ENCODE peak calls at places on chromosomes 7 and 10, in ten cellular contexts. G is choroid plexus epithelial cell; M is Panc1; Z is fibroblast of mammary gland; C is upper lobe of right lung; B is CD8-positive, alpha-beta T cell; X is cardiac fibroblast; R is fibroblast of the aortic adventitia; K is brain microvascular endothelial cell; V is heart right ventricle. A is an unnamed sample.

GRCh38 chr10:69692891-69693290 is 62.8 kb downstream of the FAM241B start:
- DNase-seq in M (no peak), C (no peak), G (no peak), B (no peak), R (no peak), K (no peak), X (no peak), V (no peak), Z (no peak), A (no peak)

GRCh38 chr7:6171532-6172330 is 100.7 kb downstream of the CYTH3 start:
- DNase-seq in V (peak), K (no peak), R (no peak), B (no peak), Z (no peak), X (no peak), M (no peak), G (no peak), C (no peak), A (no peak)

GRCh38 chr10:60394444-60394843 is 4.8 kb upstream of the ANK3 start:
- DNase-seq in X (no peak), V (no peak), K (no peak), C (no peak), Z (no peak), R (no peak), G (no peak), M (no peak), B (no peak), A (no peak)

GRCh38 chr10:95312986-95313495 is 22.2 kb upstream of the PDLIM1 start:
- DNase-seq in V (no peak), K (no peak), M (no peak), Z (no peak), C (no peak), B (no peak), G (no peak), X (no peak), R (no peak), A (no peak)

GRCh38 chr10:65570143-65571010 is 1355.5 kb upstream of the LRRTM3 start:
- DNase-seq in M (no peak), V (peak), Z (peak), G (peak), B (no peak), C (peak), K (peak), X (peak), R (peak), A (peak)

GRCh38 chr7:106947244-106947728 is 82.2 kb downstream of the PIK3CG start:
- DNase-seq in G (peak), R (peak), V (peak), X (peak), C (no peak), K (peak), B (peak), M (peak), Z (peak), A (peak)

GRCh38 chr7:10225265-10225664 is 748.4 kb upstream of the PHF14 start:
- DNase-seq in X (peak), M (no peak), B (no peak), G (no peak), R (no peak), C (no peak), K (no peak), Z (no peak), V (no peak), A (no peak)

GRCh38 chr7:125573131-125573530 is 643.5 kb upstream of the POT1 start:
- DNase-seq in B (no peak), K (no peak), Z (no peak), X (no peak), R (no peak), V (no peak), G (no peak), C (no peak), M (no peak), A (no peak)

GRCh38 chr10:11414314-11415038 is 197.0 kb downstream of the USP6NL start:
- DNase-seq in C (no peak), B (no peak), X (no peak), K (no peak), V (no peak), G (no peak), Z (no peak), M (no peak), R (no peak), A (no peak)

GRCh38 chr7:140924821-140925421 is at the start of gene BRAF:
- DNase-seq in K (peak), X (peak), G (peak), Z (peak), B (peak), R (peak), C (peak), M (peak), V (peak), A (peak)

GRCh38 chr7:140923358-140924006 is 1.2 kb downstream of the BRAF start:
- DNase-seq in G (peak), V (peak), K (peak), M (no peak), B (no peak), Z (peak), X (peak), R (peak), C (no peak), A (no peak)

GRCh38 chr7:140924019-140924820 is 509 bp downstream of the BRAF start:
- DNase-seq in B (peak), R (peak), C (peak), Z (peak), M (no peak), K (peak), X (peak), V (peak), G (peak), A (no peak)

GRCh38 chr7:140920745-140921144 is 4.0 kb downstream of the BRAF start:
- DNase-seq in X (no peak), R (no peak), G (no peak), M (no peak), K (no peak), C (no peak), Z (no peak), V (no peak), B (no peak), A (no peak)

GRCh38 chr7:140922741-140923345 is 1.9 kb downstream of the BRAF start:
- DNase-seq in R (no peak), G (no peak), C (no peak), V (no peak), Z (no peak), M (no peak), B (no peak), K (no peak), X (no peak), A (no peak)
- H3K4me3 ChIP-seq in R (peak), G (no peak), C (peak), V (no peak), Z (peak), M (no peak), B (no peak), K (no peak), X (peak), A (no peak)

DNA sequence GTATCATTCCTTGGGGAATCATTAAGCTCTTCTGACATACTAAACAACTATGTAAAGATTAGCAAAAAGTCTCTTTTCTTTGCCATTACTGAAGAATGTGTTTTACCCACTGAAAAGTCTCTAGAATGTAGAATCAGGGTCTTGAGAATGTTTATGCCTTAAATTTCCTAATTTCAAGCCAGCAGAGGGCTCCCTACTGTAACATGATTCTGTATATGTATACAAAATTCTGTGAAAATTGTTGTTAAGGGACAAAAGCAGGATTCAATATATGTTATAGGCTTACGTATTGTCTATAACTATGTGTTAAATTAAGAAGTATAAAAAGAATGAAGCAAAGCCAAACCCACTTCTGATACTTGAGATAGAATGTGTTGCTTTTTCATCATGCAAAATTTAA is 296.9 kb upstream of the DGKB start:
- DNase-seq in K (peak), V (no peak), X (peak), M (no peak), G (peak), B (no peak), C (no peak), R (peak), Z (peak), A (no peak)
- TF ChIP-seq CTCF in K (peak), V (peak), X (peak), M (peak), G (peak), B (no peak), C (peak), R (peak), Z (peak), A (peak)

GRCh38 chr7:131042269-131043160 is 285.2 kb upstream of the MKLN1 start:
- DNase-seq in K (no peak), V (no peak), R (peak), X (no peak), B (no peak), Z (no peak), M (no peak), C (no peak), G (no peak), A (no peak)

GRCh38 chr7:131038153-131038552 is 289.5 kb upstream of the MKLN1 start:
- DNase-seq in Z (no peak), M (no peak), G (no peak), K (no peak), C (no peak), V (no peak), R (no peak), B (no peak), X (no peak), A (no peak)

GRCh38 chr7:131039355-131039762 is 288.3 kb upstream of the MKLN1 start:
- DNase-seq in G (peak), M (no peak), K (no peak), B (no peak), Z (no peak), V (no peak), X (peak), C (no peak), R (peak), A (no peak)

GRCh38 chr7:131040467-131040932 is 287.2 kb upstream of the MKLN1 start:
- DNase-seq in C (no peak), Z (peak), R (peak), B (no peak), V (peak), G (peak), X (peak), K (peak), M (peak), A (no peak)

DNA sequence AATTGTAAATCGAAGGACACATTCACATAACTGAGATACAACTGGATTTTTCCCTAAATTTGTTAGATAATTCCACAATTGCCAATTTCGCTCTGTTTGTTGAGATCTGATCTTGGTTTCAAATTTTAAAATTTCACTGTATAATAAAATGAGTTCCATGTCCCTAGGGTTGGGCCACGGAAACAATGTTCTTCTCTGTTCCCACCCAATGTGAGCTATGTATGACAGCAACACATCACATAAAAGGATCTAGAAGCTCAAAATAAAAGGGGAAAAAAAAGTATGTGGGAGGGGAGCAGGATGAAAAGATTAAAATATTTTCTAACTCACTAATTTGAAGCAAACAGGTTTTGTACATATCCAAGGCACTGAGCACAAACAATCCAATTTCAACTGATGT is 287.8 kb upstream of the MKLN1 start:
- DNase-seq in V (no peak), C (no peak), X (peak), K (no peak), R (no peak), M (no peak), Z (no peak), G (no peak), B (no peak), A (no peak)
- H3K4me3 ChIP-seq in V (no peak), C (no peak), X (no peak), K (no peak), R (no peak), M (no peak), Z (no peak), G (no peak), B (no peak), A (no peak)

GRCh38 chr10:45001382-45002148 is 842 bp downstream of the ZNF22 start:
- DNase-seq in X (peak), R (peak), V (peak), B (peak), C (peak), K (peak), Z (peak), G (peak), M (peak), A (peak)
- TF ChIP-seq CTCF in X (peak), R (peak), V (no peak), B (no peak), C (peak), K (peak), Z (peak), G (peak), M (no peak), A (peak)

DNA sequence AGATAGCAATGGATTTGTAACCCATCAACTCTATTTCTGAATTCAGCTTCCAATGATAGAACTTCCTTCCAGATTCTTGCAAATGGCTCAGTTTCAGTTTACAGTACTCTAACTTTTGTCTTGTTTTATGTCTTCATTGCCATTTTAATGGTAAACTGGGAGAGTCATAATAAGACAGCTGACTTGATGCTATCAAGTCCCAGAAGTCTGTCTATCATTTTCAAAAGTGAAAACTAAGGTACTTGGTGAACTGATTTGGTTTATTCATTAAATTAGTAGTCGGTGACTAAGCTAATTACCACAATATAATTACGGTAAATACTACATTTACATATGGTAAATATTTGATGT is 25.0 kb downstream of the RTKN2 start:
- DNase-seq in V (no peak), M (no peak), K (no peak), G (no peak), X (no peak), Z (no peak), R (no peak), C (no peak), B (no peak), A (no peak)
- H3K4me3 ChIP-seq in V (no peak), M (no peak), K (peak), G (peak), X (peak), Z (peak), R (peak), C (peak), B (no peak), A (no peak)